ENCODE peak calls at places on chromosome 3, in four cellular contexts. P is NCI-H748 treated with DMSO at 0.1 percent for 48 hours, L is iPS DF 6.9, A is RWPE1. Y is an unnamed sample.

GRCh38 chr3:46778101-46778500 is 60.4 kb upstream of the PRSS50 start:
- DNase-seq in L (no peak), A (no peak), P (no peak), Y (no peak)

GRCh38 chr3:87733671-87734367 is 325.0 kb downstream of the CGGBP1 start:
- DNase-seq in P (no peak), L (no peak), A (peak), Y (peak)

GRCh38 chr3:25362118-25362517 is 65.9 kb upstream of the RARB start:
- DNase-seq in P (no peak), A (no peak), L (no peak), Y (no peak)

GRCh38 chr3:74079961-74080562 is 455.3 kb upstream of the PDZRN3 start:
- DNase-seq in P (no peak), A (no peak), L (no peak), Y (no peak)

GRCh38 chr3:181823716-181824115 is 112.0 kb downstream of the SOX2 start:
- DNase-seq in P (no peak), A (no peak), L (no peak), Y (no peak)

GRCh38 chr3:127986803-127987202 is 65.4 kb upstream of the SEC61A1 start:
- DNase-seq in L (no peak), P (no peak), A (no peak), Y (no peak)

GRCh38 chr3:192481638-192482037 is 245.7 kb downstream of the FGF12 start:
- DNase-seq in L (no peak), A (peak), P (no peak), Y (no peak)

GRCh38 chr3:190261015-190261414 is 61.2 kb downstream of the CLDN1 start:
- DNase-seq in L (no peak), A (no peak), P (no peak), Y (no peak)

GRCh38 chr3:34073141-34073540 is 274.7 kb downstream of the PDCD6IP start:
- DNase-seq in P (no peak), A (no peak), L (no peak), Y (no peak)

GRCh38 chr3:185070491-185071335 is 82.1 kb downstream of the C3orf70 start:
- DNase-seq in P (no peak), A (no peak), L (peak), Y (no peak)

GRCh38 chr3:105951043-105951442 is 82.2 kb upstream of the CBLB start:
- DNase-seq in A (no peak), L (no peak), P (no peak), Y (no peak)

GRCh38 chr3:194322701-194323174 is 28.4 kb downstream of the CPN2 start:
- DNase-seq in P (no peak), L (no peak), A (peak), Y (peak)

GRCh38 chr3:143206955-143207337 is 87.4 kb downstream of the CHST2 start:
- DNase-seq in L (no peak), P (no peak), A (no peak), Y (no peak)

GRCh38 chr3:50237754-50238548 is 1.9 kb downstream of the GNAI2 start:
- DNase-seq in L (no peak), P (peak), A (peak), Y (no peak)

GRCh38 chr3:126436826-126437717 is 38.6 kb downstream of the ZXDC start:
- DNase-seq in L (no peak), A (no peak), P (no peak), Y (no peak)

GRCh38 chr3:142095866-142096265 is 53.5 kb downstream of the TFDP2 start:
- DNase-seq in P (no peak), L (no peak), A (no peak), Y (no peak)

GRCh38 chr3:115341208-115341607 is 194.1 kb upstream of the ZBTB20 start:
- DNase-seq in A (peak), L (no peak), P (no peak), Y (peak)

GRCh38 chr3:188759516-188760005 is 412.2 kb upstream of the TPRG1 start:
- DNase-seq in L (no peak), P (no peak), A (no peak), Y (no peak)

GRCh38 chr3:194043516-194043915 is 92.4 kb upstream of the HES1 start:
- DNase-seq in A (no peak), L (no peak), P (no peak), Y (no peak)

GRCh38 chr3:121995190-121996137 is 26.6 kb downstream of the ILDR1 start:
- DNase-seq in P (no peak), L (peak), A (peak), Y (peak)

GRCh38 chr3:75951941-75952340 is 166.6 kb upstream of the ZNF717 start:
- DNase-seq in P (no peak), L (no peak), A (no peak), Y (no peak)

GRCh38 chr3:15923640-15924405 is 126.0 kb upstream of the ANKRD28 start:
- DNase-seq in P (no peak), L (no peak), A (no peak), Y (no peak)

GRCh38 chr3:133998691-133999241 is 31.0 kb downstream of the SLCO2A1 start:
- DNase-seq in P (no peak), L (no peak), A (no peak), Y (no peak)

GRCh38 chr3:171379281-171379680 is 80.9 kb downstream of the TNIK start:
- DNase-seq in L (no peak), A (no peak), P (no peak), Y (no peak)

GRCh38 chr3:181805703-181806102 is 94.0 kb downstream of the SOX2 start:
- DNase-seq in L (no peak), P (no peak), A (no peak), Y (no peak)

GRCh38 chr3:42923606-42924005 is 17.7 kb downstream of the ZNF662 start:
- DNase-seq in P (no peak), L (no peak), A (no peak), Y (no peak)

GRCh38 chr3:168859574-168859973 is 763.9 kb upstream of the GOLIM4 start:
- DNase-seq in P (no peak), L (no peak), A (no peak), Y (no peak)

GRCh38 chr3:171178714-171179113 is 152.2 kb upstream of the SLC2A2 start:
- DNase-seq in L (no peak), P (no peak), A (no peak), Y (no peak)

GRCh38 chr3:100231668-100232067 is 29.1 kb upstream of the TBC1D23 start:
- DNase-seq in P (no peak), A (no peak), L (no peak), Y (no peak)

GRCh38 chr3:108126348-108126747 is 35.5 kb upstream of the CD47 start:
- DNase-seq in P (no peak), L (no peak), A (no peak), Y (no peak)

GRCh38 chr3:127440384-127440783 is 150.1 kb downstream of the TPRA1 start:
- DNase-seq in A (no peak), P (no peak), L (no peak), Y (no peak)

GRCh38 chr3:189363856-189364255 is 192.1 kb downstream of the TPRG1 start:
- DNase-seq in A (no peak), P (no peak), L (no peak), Y (no peak)

GRCh38 chr3:10747341-10747740 is 68.7 kb upstream of the SLC6A11 start:
- DNase-seq in L (no peak), A (no peak), P (no peak), Y (no peak)

GRCh38 chr3:81218023-81218422 is 543.4 kb downstream of the GBE1 start:
- DNase-seq in A (no peak), P (peak), L (peak), Y (peak)

GRCh38 chr3:18024715-18025114 is 282.3 kb upstream of the TBC1D5 start:
- DNase-seq in L (no peak), A (no peak), P (no peak), Y (no peak)

GRCh38 chr3:170536712-170537111 is 49.2 kb downstream of the SLC7A14 start:
- DNase-seq in L (no peak), A (no peak), P (no peak), Y (no peak)

GRCh38 chr3:69326821-69327433 is 59.0 kb downstream of the FRMD4B start:
- DNase-seq in P (no peak), A (no peak), L (no peak), Y (no peak)

GRCh38 chr3:3798641-3799113 is 554 bp upstream of the LRRN1 start:
- DNase-seq in A (no peak), L (no peak), P (no peak), Y (no peak)

GRCh38 chr3:21620511-21621395 is 130.3 kb downstream of the ZNF385D start:
- DNase-seq in P (no peak), L (no peak), A (no peak), Y (peak)

GRCh38 chr3:94360982-94361381 is 298.1 kb downstream of the NSUN3 start:
- DNase-seq in L (no peak), A (no peak), P (no peak), Y (no peak)

Y was measured in epithelial cell of prostate.